ENCODE peak calls at places on chromosomes 3 and 15, in five cellular contexts. V, E, X, S and C are unnamed samples.

GRCh38 chr3:174377096-174377495 is 482.0 kb upstream of the NAALADL2 start:
- DNase-seq in E (no peak), V (no peak), X (no peak), S (no peak), C (no peak)

GRCh38 chr3:99644017-99644416 is 5.6 kb downstream of the COL8A1 start:
- DNase-seq in S (no peak), E (no peak), X (no peak), V (no peak), C (no peak)

GRCh38 chr3:66196633-66197032 is 24.2 kb upstream of the SLC25A26 start:
- DNase-seq in X (no peak), S (no peak), V (no peak), E (peak; percentile 56), C (no peak)

GRCh38 chr3:5022966-5023776 is 43.9 kb downstream of the BHLHE40 start:
- DNase-seq in E (peak; percentile 78), S (no peak), X (no peak), V (peak; percentile 99), C (no peak)

GRCh38 chr3:42092006-42092405 is 849 bp downstream of the TRAK1 start:
- DNase-seq in V (no peak), X (no peak), S (no peak), E (no peak), C (no peak)

GRCh38 chr3:100361897-100362296 is 27.3 kb downstream of the NIT2 start:
- DNase-seq in S (no peak), V (no peak), E (no peak), X (no peak), C (no peak)

GRCh38 chr15:38021259-38021658 is 86.8 kb downstream of the TMCO5A start:
- DNase-seq in V (no peak), X (no peak), E (no peak), S (no peak), C (no peak)

GRCh38 chr15:82790321-82790720 is 15.5 kb downstream of the FSD2 start:
- DNase-seq in E (no peak), S (no peak), X (peak; percentile 35), V (no peak), C (peak; percentile 59)

GRCh38 chr3:10968390-10968789 is 24.2 kb upstream of the SLC6A1 start:
- DNase-seq in X (no peak), V (no peak), E (no peak), S (no peak), C (no peak)

GRCh38 chr3:124032881-124033359 is 41.0 kb upstream of the ROPN1 start:
- DNase-seq in S (peak; percentile 81), V (peak; percentile 78), E (peak; percentile 96), X (peak; percentile 90), C (peak; percentile 85)

GRCh38 chr15:92224843-92225242 is 168.8 kb upstream of the ST8SIA2 start:
- DNase-seq in E (no peak), X (no peak), V (no peak), S (no peak), C (no peak)

GRCh38 chr15:74124196-74124595 is 6.2 kb upstream of the ISLR2 start:
- DNase-seq in X (no peak), V (no peak), E (no peak), S (no peak), C (no peak)

GRCh38 chr15:73171711-73172110 is 119.4 kb downstream of the NEO1 start:
- DNase-seq in X (no peak), E (no peak), V (no peak), S (no peak), C (no peak)

GRCh38 chr3:39178553-39178952 is 13.8 kb downstream of the XIRP1 start:
- DNase-seq in X (no peak), S (no peak), V (no peak), E (no peak), C (no peak)

GRCh38 chr3:44992555-44993470 is 16.8 kb downstream of the EXOSC7 start:
- DNase-seq in E (peak; percentile 60), S (peak; percentile 55), V (peak; percentile 16), X (no peak), C (no peak)

GRCh38 chr15:73939138-73939537 is 12.9 kb downstream of the LOXL1 start:
- DNase-seq in X (no peak), V (no peak), E (no peak), S (peak; percentile 19), C (no peak)

GRCh38 chr15:78035319-78035718 is 42.2 kb downstream of the TBC1D2B start:
- DNase-seq in S (no peak), X (no peak), E (no peak), V (no peak), C (no peak)

GRCh38 chr15:62549345-62549970 is 384.4 kb upstream of the C2CD4B start:
- DNase-seq in S (no peak), X (peak; percentile 40), E (no peak), V (peak; percentile 76), C (peak; percentile 66)

GRCh38 chr15:28894631-28895030 is 8.9 kb downstream of the APBA2 start:
- DNase-seq in X (no peak), V (no peak), E (no peak), S (peak; percentile 26), C (no peak)

GRCh38 chr15:85886345-85886935 is 91.7 kb upstream of the KLHL25 start:
- DNase-seq in X (no peak), S (no peak), E (no peak), V (no peak), C (no peak)

GRCh38 chr3:121883507-121883906 is 10.7 kb upstream of the SLC15A2 start:
- DNase-seq in X (no peak), V (peak; percentile 35), E (peak; percentile 45), S (no peak), C (peak; percentile 26)

GRCh38 chr15:29942144-29942543 is 119.9 kb upstream of the TJP1 start:
- DNase-seq in S (no peak), E (no peak), X (no peak), V (peak; percentile 39), C (no peak)

GRCh38 chr3:147420361-147421183 is 11.4 kb downstream of the ZIC1 start:
- DNase-seq in V (no peak), X (no peak), S (no peak), E (no peak), C (no peak)

GRCh38 chr3:22263042-22263441 is 512.0 kb upstream of the ZNF385D start:
- DNase-seq in S (no peak), X (no peak), V (no peak), E (peak; percentile 77), C (no peak)

GRCh38 chr15:69609176-69609575 is 156.6 kb downstream of the RPLP1 start:
- DNase-seq in S (no peak), X (no peak), E (peak; percentile 36), V (peak; percentile 17), C (no peak)

GRCh38 chr3:63795438-63795837 is 23.7 kb upstream of the C3orf49 start:
- DNase-seq in V (no peak), S (no peak), E (no peak), X (no peak), C (peak; percentile 3)

GRCh38 chr3:52052831-52053306 is 3.5 kb downstream of the DUSP7 start:
- DNase-seq in S (peak; percentile 92), E (peak; percentile 86), X (peak; percentile 83), V (peak; percentile 61), C (peak; percentile 87)

GRCh38 chr15:55998478-55998877 is 5.1 kb upstream of the NEDD4 start:
- DNase-seq in E (peak; percentile 35), X (no peak), S (no peak), V (no peak), C (no peak)

GRCh38 chr3:177554900-177555759 is 357.8 kb upstream of the TBL1XR1 start:
- DNase-seq in E (peak; percentile 69), X (peak; percentile 21), V (no peak), S (no peak), C (no peak)

GRCh38 chr3:149660462-149660861 is 2.6 kb upstream of the WWTR1 start:
- DNase-seq in X (no peak), S (no peak), E (no peak), V (peak; percentile 52), C (no peak)

DNA sequence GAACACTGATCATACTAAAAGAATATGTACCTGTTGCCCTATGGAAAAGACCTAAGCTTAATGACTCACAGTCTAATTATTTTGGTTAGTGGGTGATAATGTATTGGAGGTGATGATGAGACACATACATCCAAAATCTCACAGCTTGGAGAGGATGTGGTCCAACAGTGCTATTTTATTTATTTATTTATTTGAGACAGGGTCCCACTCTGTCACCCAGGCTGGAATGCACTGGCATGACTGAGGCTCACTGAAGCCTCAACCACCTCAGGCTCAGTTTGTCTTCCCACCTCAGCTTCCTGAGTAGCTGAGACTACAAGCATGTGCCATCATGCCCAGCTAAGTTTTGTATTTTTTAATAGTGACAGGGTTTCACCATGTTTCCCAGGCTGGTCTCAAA is 35.0 kb downstream of the LPP start:
- DNase-seq in E (no peak), S (no peak), X (no peak), V (no peak), C (no peak)
- H3K4me1 ChIP-seq in E (peaks cover 5% of the 10 kb centered on the region), S (peaks cover 34% of the 10 kb centered on the region), X (peaks cover 23% of the 10 kb centered on the region), V (peaks cover 41% of the 10 kb centered on the region), C (peaks cover 31% of the 10 kb centered on the region)

GRCh38 chr15:42034628-42035177 is 13.9 kb upstream of the PLA2G4E start:
- DNase-seq in V (no peak), X (no peak), E (no peak), S (no peak), C (no peak)
- H3K4me1 ChIP-seq in V (peaks cover 6% of the 10 kb centered on the region), X (peaks cover 7% of the 10 kb centered on the region), E (no peaks in the 10 kb centered on the region), S (peaks cover 4% of the 10 kb centered on the region), C (peaks cover 7% of the 10 kb centered on the region)

DNA sequence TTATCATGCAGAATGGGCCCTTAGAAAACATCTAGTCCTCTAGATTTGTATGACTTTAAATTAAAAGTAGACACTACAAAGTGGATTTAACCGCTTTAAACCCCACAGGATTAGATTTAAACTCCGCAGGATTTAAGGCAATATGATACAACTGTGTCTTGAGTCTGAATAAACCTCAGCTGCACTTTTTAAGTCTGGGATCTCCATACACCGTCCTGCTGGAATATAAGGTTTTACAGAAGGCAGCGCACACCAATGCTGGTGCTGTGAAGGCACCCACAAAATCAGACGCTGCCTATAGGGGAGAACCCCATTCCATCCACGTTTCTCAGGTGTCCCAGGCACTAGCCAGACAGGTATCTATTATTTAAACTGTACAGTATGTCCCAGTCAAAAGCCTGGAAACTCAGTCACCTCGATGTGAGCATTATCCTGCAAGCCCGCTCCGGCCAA is 832 bp downstream of the ANO10 start:
- DNase-seq in S (no peak), E (peak; percentile 51), V (no peak), X (no peak), C (no peak)
- H3K4me1 ChIP-seq in S (peaks cover 15% of the 10 kb centered on the region), E (peaks cover 21% of the 10 kb centered on the region), V (peaks cover 11% of the 10 kb centered on the region), X (peaks cover 5% of the 10 kb centered on the region), C (peaks cover 6% of the 10 kb centered on the region)

GRCh38 chr15:88619796-88620195 is 1.3 kb upstream of the AEN start:
- DNase-seq in E (no peak), V (no peak), S (no peak), X (no peak), C (no peak)

GRCh38 chr15:88616240-88616639 is 4.9 kb upstream of the AEN start:
- DNase-seq in V (no peak), S (no peak), X (no peak), E (no peak), C (no peak)

GRCh38 chr15:88617790-88618189 is 3.4 kb upstream of the AEN start:
- DNase-seq in S (no peak), V (no peak), E (no peak), X (no peak), C (no peak)

GRCh38 chr15:88617031-88617722 is 4.0 kb upstream of the AEN start:
- DNase-seq in X (no peak), V (no peak), S (no peak), E (no peak), C (no peak)

DNA sequence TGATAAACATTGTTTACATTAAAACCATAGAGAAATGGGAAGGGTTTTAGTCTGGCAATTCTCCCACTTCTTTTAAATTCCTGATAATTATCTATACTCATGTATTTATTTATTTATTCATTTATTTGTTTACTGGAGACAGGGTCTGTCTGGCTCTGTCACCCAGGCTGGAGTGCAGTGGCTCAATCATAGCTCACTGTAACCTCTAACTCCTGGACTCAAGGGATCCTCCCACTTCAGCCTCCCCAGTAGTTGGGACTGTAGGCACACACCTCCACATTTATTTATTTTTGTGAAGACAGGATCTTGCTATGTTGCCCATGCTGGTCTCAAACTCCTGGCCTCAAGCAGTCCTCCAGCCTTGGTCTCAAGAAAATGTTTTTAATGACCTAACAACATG is 2.5 kb upstream of the AEN start:
- DNase-seq in E (no peak), V (no peak), S (no peak), X (no peak), C (no peak)
- H3K4me1 ChIP-seq in E (peaks cover 25% of the 10 kb centered on the region), V (peaks cover 37% of the 10 kb centered on the region), S (peaks cover 23% of the 10 kb centered on the region), X (peaks cover 13% of the 10 kb centered on the region), C (peaks cover 20% of the 10 kb centered on the region)